ENCODE peak calls at places on chromosome 5, in nine cellular contexts. T is esophagus muscularis mucosa; G is RCC 7860; K is PC-3; V is stimulated activated CD4-positive, alpha-beta T cell treated with anti-CD3 and anti-CD28 coated beads, Interleukin-15, amount 100 ng/mL, for 24 hours; R is T-helper 1 cell; Q is HT-29; O is activated T-cell treated with anti-CD3 and anti-CD28 coated beads, Interleukin-2, amount 50 U/mL, for 72 hours; W is NCI-H1930. X is an unnamed sample.

GRCh38 chr5:116559239-116559638 is 15.4 kb downstream of the SEMA6A start:
- DNase-seq in Q (no peak), T (no peak), V (no peak), R (no peak), W (no peak), K (no peak), G (no peak), O (no peak), X (no peak)

GRCh38 chr5:6236170-6236793 is 142.1 kb downstream of the MED10 start:
- DNase-seq in R (no peak), O (no peak), Q (no peak), W (no peak), V (no peak), T (peak), K (peak), G (no peak), X (no peak)

GRCh38 chr5:131634666-131634995 is 398 bp downstream of the RAPGEF6 start:
- DNase-seq in K (peak), G (peak), V (peak), W (peak), O (peak), Q (peak), T (peak), R (peak), X (peak)

GRCh38 chr5:181005791-181006190 is 17.1 kb downstream of the BTNL3 start:
- DNase-seq in O (no peak), Q (no peak), R (no peak), K (no peak), V (no peak), W (no peak), T (no peak), G (no peak), X (no peak)

GRCh38 chr5:1975406-1975715 is 92.6 kb upstream of the IRX4 start:
- DNase-seq in Q (peak), G (no peak), V (no peak), K (no peak), R (no peak), O (no peak), W (no peak), T (peak), X (no peak)

GRCh38 chr5:36569456-36569855 is 37.0 kb upstream of the SLC1A3 start:
- DNase-seq in V (no peak), G (no peak), W (no peak), R (no peak), Q (no peak), K (no peak), O (no peak), T (no peak), X (no peak)

GRCh38 chr5:17374973-17375844 is 122.8 kb upstream of the TAF11L2 start:
- DNase-seq in V (no peak), R (no peak), W (no peak), G (peak), T (no peak), O (no peak), K (peak), Q (no peak), X (no peak)

GRCh38 chr5:83470920-83471404 is 582 bp upstream of the VCAN start:
- DNase-seq in V (no peak), R (no peak), T (no peak), Q (no peak), K (peak), O (no peak), W (no peak), G (no peak), X (no peak)

GRCh38 chr5:94551858-94552257 is 66.5 kb downstream of the KIAA0825 start:
- DNase-seq in K (no peak), O (no peak), W (no peak), G (no peak), R (no peak), Q (no peak), T (no peak), V (no peak), X (no peak)

GRCh38 chr5:149211566-149211965 is 60.1 kb upstream of the AFAP1L1 start:
- DNase-seq in T (no peak), K (no peak), O (no peak), V (no peak), Q (no peak), W (no peak), R (no peak), G (no peak), X (no peak)

GRCh38 chr5:13987843-13988464 is 43.5 kb upstream of the DNAH5 start:
- DNase-seq in R (no peak), Q (peak), W (peak), V (peak), T (no peak), K (peak), O (peak), G (peak), X (no peak)

GRCh38 chr5:103356344-103357091 is 98.0 kb downstream of the MACIR start:
- DNase-seq in Q (no peak), R (no peak), T (no peak), V (no peak), K (peak), O (no peak), W (no peak), G (no peak), X (peak)

GRCh38 chr5:59460368-59461153 is 433.0 kb downstream of the PDE4D start:
- DNase-seq in K (no peak), G (no peak), W (no peak), T (no peak), Q (no peak), O (no peak), V (no peak), R (no peak), X (no peak)

GRCh38 chr5:133754575-133755169 is 142.3 kb upstream of the FSTL4 start:
- DNase-seq in Q (peak), R (no peak), T (no peak), V (peak), K (peak), G (no peak), W (peak), O (peak), X (peak)

GRCh38 chr5:130155395-130155794 is 251.1 kb downstream of the CHSY3 start:
- DNase-seq in T (no peak), V (no peak), R (no peak), G (no peak), O (no peak), W (no peak), K (no peak), Q (no peak), X (no peak)

GRCh38 chr5:84113246-84114118 is 271.2 kb downstream of the EDIL3 start:
- DNase-seq in Q (no peak), W (no peak), G (no peak), T (no peak), O (no peak), V (no peak), R (no peak), K (no peak), X (no peak)

GRCh38 chr5:166486348-166486747 is 1805.1 kb upstream of the WWC1 start:
- DNase-seq in Q (no peak), K (no peak), R (no peak), W (no peak), G (no peak), T (no peak), O (no peak), V (no peak), X (no peak)

GRCh38 chr5:135891280-135891679 is 4.4 kb downstream of the IL9 start:
- DNase-seq in V (no peak), G (no peak), O (no peak), R (no peak), K (no peak), Q (no peak), T (no peak), W (no peak), X (no peak)

GRCh38 chr5:17185349-17185748 is 32.1 kb upstream of the BASP1 start:
- DNase-seq in V (no peak), W (no peak), G (no peak), K (no peak), R (no peak), T (no peak), Q (no peak), O (no peak), X (no peak)

GRCh38 chr5:171596391-171596878 is 177.0 kb downstream of the FGF18 start:
- DNase-seq in G (peak), R (no peak), K (peak), Q (no peak), W (no peak), O (no peak), T (no peak), V (no peak), X (no peak)

GRCh38 chr5:74185599-74185998 is 454.9 kb downstream of the ENC1 start:
- DNase-seq in T (peak), G (no peak), K (no peak), Q (no peak), O (no peak), R (no peak), W (peak), V (no peak), X (no peak)

GRCh38 chr5:58787982-58788381 is 205.1 kb downstream of the RAB3C start:
- DNase-seq in R (no peak), W (no peak), K (no peak), V (no peak), G (no peak), O (no peak), T (no peak), Q (no peak), X (no peak)

GRCh38 chr5:15249152-15249551 is 250.8 kb upstream of the FBXL7 start:
- DNase-seq in R (no peak), T (no peak), W (no peak), K (peak), V (no peak), G (peak), O (no peak), Q (peak), X (no peak)

GRCh38 chr5:663436-664342 is 29.5 kb downstream of the TPPP start:
- DNase-seq in O (no peak), Q (peak), K (no peak), V (no peak), G (no peak), T (no peak), R (no peak), W (no peak), X (no peak)

GRCh38 chr5:37814699-37815098 is 25.1 kb downstream of the GDNF start:
- DNase-seq in V (no peak), O (no peak), W (no peak), T (no peak), Q (peak), K (peak), R (no peak), G (peak), X (no peak)

GRCh38 chr5:102789469-102789868 is 34.4 kb downstream of the PAM start:
- DNase-seq in G (no peak), V (no peak), W (no peak), T (no peak), Q (no peak), K (no peak), O (no peak), R (no peak), X (no peak)

GRCh38 chr5:143094087-143094511 is 309.4 kb downstream of the NR3C1 start:
- DNase-seq in R (no peak), W (no peak), Q (no peak), G (peak), O (no peak), V (no peak), T (peak), K (no peak), X (no peak)

GRCh38 chr5:142245776-142246175 is 79.0 kb downstream of the SPRY4 start:
- DNase-seq in G (no peak), Q (no peak), R (no peak), V (no peak), T (no peak), W (no peak), O (no peak), K (no peak), X (no peak)

GRCh38 chr5:127950707-127951356 is 132.7 kb upstream of the SLC12A2 start:
- DNase-seq in V (no peak), R (no peak), T (peak), W (no peak), K (peak), Q (peak), O (no peak), G (no peak), X (no peak)

GRCh38 chr5:35803221-35803651 is 53.5 kb upstream of the IL7R start:
- DNase-seq in W (no peak), V (no peak), T (no peak), O (no peak), K (no peak), R (no peak), G (peak), Q (no peak), X (no peak)

GRCh38 chr5:136638084-136638483 is 272.7 kb upstream of the TRPC7 start:
- DNase-seq in W (no peak), O (no peak), Q (no peak), V (no peak), G (no peak), K (peak), T (no peak), R (no peak), X (no peak)

GRCh38 chr5:174493536-174493935 is 230.8 kb upstream of the MSX2 start:
- DNase-seq in R (no peak), W (no peak), K (no peak), Q (no peak), T (peak), O (no peak), V (no peak), G (no peak), X (no peak)

GRCh38 chr5:161312882-161313281 is 233.6 kb downstream of the GABRB2 start:
- DNase-seq in O (no peak), T (no peak), R (no peak), Q (no peak), V (no peak), K (no peak), W (no peak), G (no peak), X (no peak)

GRCh38 chr5:16726538-16726946 is 109.7 kb upstream of the RETREG1 start:
- DNase-seq in W (no peak), T (no peak), K (peak), V (peak), G (no peak), Q (peak), O (peak), R (no peak), X (peak)

GRCh38 chr5:167814828-167815227 is 476.6 kb upstream of the WWC1 start:
- DNase-seq in W (no peak), R (no peak), G (peak), O (no peak), T (no peak), V (no peak), Q (no peak), K (peak), X (no peak)